ENCODE peak calls at places on chromosomes 5 and 9, in eight cellular contexts. A is NCI-H2029; L is H4; X is kidney tubule cell; B is NCI-H2171 treated with DMSO at 0.1 percent for 48 hours; M is nucleus accumbens; K is stimulated activated CD4-positive, alpha-beta T cell treated with anti-CD3 and anti-CD28 coated beads, Interleukin-15, amount 100 ng/mL, for 1 hour; W is H9. G is an unnamed sample.

GRCh38 chr9:90296539-90296938 is 346.1 kb downstream of the DIRAS2 start:
- DNase-seq in K (no peak), L (no peak), W (no peak), M (no peak), X (no peak), B (peak; percentile 70), A (no peak), G (no peak)

GRCh38 chr9:99726758-99727157 is 94.9 kb upstream of the NR4A3 start:
- DNase-seq in L (no peak), M (no peak), A (peak; percentile 94), W (no peak), B (no peak), X (no peak), K (no peak), G (no peak)

GRCh38 chr9:91253488-91253887 is 108.2 kb downstream of the AUH start:
- DNase-seq in K (no peak), W (no peak), A (peak; percentile 5), M (no peak), B (peak; percentile 24), L (no peak), X (no peak), G (peak; percentile 51)

GRCh38 chr5:105032917-105033316 is 1470.3 kb upstream of the NUDT12 start:
- DNase-seq in A (no peak), L (no peak), M (no peak), K (no peak), X (no peak), B (no peak), W (no peak), G (no peak)

GRCh38 chr5:94057655-94058054 is 316.3 kb upstream of the POU5F2 start:
- DNase-seq in M (no peak), K (no peak), A (no peak), X (no peak), B (no peak), L (no peak), W (no peak), G (no peak)

GRCh38 chr9:136119259-136120118 is 814 bp upstream of the TMEM250 start:
- DNase-seq in W (peak; percentile 79), L (no peak), K (no peak), B (no peak), A (no peak), X (peak; percentile 73), M (no peak), G (no peak)

GRCh38 chr9:126857261-126857960 is 3.0 kb upstream of the ZBTB34 start:
- DNase-seq in M (no peak), W (no peak), A (peak; percentile 78), B (no peak), K (no peak), L (no peak), X (no peak), G (no peak)

GRCh38 chr5:132026516-132027008 is 15.1 kb upstream of the ACSL6 start:
- DNase-seq in M (no peak), W (no peak), B (no peak), X (no peak), A (no peak), L (no peak), K (no peak), G (peak; percentile 52)

GRCh38 chr9:19087601-19088000 is 15.1 kb downstream of the HAUS6 start:
- DNase-seq in W (no peak), M (no peak), B (no peak), K (no peak), A (no peak), L (peak; percentile 36), X (peak; percentile 82), G (no peak)

GRCh38 chr9:136757751-136758140 is 297 bp downstream of the LCN8 start:
- DNase-seq in A (no peak), M (no peak), X (no peak), L (no peak), K (no peak), B (no peak), W (no peak), G (no peak)

GRCh38 chr9:14958989-14959388 is 48.8 kb upstream of the FREM1 start:
- DNase-seq in K (no peak), M (no peak), A (no peak), B (no peak), W (no peak), X (no peak), L (no peak), G (peak; percentile 11)

GRCh38 chr9:121266906-121267650 is 884 bp upstream of the GSN start:
- DNase-seq in B (no peak), A (no peak), W (no peak), L (no peak), K (no peak), M (peak; percentile 50), X (no peak), G (no peak)

GRCh38 chr5:141773779-141774531 is 91.9 kb upstream of the ARAP3 start:
- DNase-seq in W (no peak), A (no peak), K (no peak), M (no peak), B (no peak), X (no peak), L (no peak), G (no peak)

GRCh38 chr5:106331415-106331814 is 1339.3 kb downstream of the EFNA5 start:
- DNase-seq in X (peak; percentile 2), K (no peak), M (no peak), B (no peak), W (no peak), A (no peak), L (peak; percentile 91), G (no peak)

GRCh38 chr5:175778951-175779475 is 92.4 kb upstream of the CPLX2 start:
- DNase-seq in M (peak; percentile 17), B (peak; percentile 90), W (no peak), L (peak; percentile 66), K (no peak), X (peak; percentile 20), A (peak; percentile 96), G (no peak)